ENCODE peak calls at places on chromosomes 12 and 14, in four cellular contexts. J is Peyer's patch, L is adrenal gland, P is A549. H is an unnamed sample.

GRCh38 chr14:66099451-66099850 is 386.7 kb upstream of the CCDC196 start:
- DNase-seq in J (no peak), L (no peak), P (no peak), H (no peak)

GRCh38 chr12:99138397-99138796 is 493.3 kb downstream of the APAF1 start:
- DNase-seq in J (no peak), L (no peak), P (no peak), H (no peak)

GRCh38 chr12:46187023-46187422 is 81.8 kb downstream of the SLC38A1 start:
- DNase-seq in J (no peak), L (peak), P (no peak), H (peak)

GRCh38 chr14:94050231-94050880 is 24.2 kb downstream of the OTUB2 start:
- DNase-seq in J (no peak), L (peak), P (no peak), H (peak)

GRCh38 chr12:71045781-71046180 is 112.0 kb downstream of the TSPAN8 start:
- DNase-seq in J (no peak), L (no peak), P (no peak), H (no peak)

GRCh38 chr12:108375986-108376663 is 37.0 kb upstream of the CMKLR1 start:
- DNase-seq in J (no peak), L (no peak), P (no peak), H (no peak)

GRCh38 chr14:94364964-94365363 is 23.4 kb downstream of the SERPINA1 start:
- DNase-seq in J (no peak), L (no peak), P (no peak), H (peak)

GRCh38 chr14:104318558-104319488 is 180.4 kb downstream of the KIF26A start:
- DNase-seq in J (no peak), L (peak), P (no peak), H (no peak)

GRCh38 chr14:61536661-61537566 is 158.4 kb upstream of the HIF1A start:
- DNase-seq in J (no peak), L (no peak), P (no peak), H (no peak)

GRCh38 chr14:103126873-103127304 is 3.6 kb downstream of the TNFAIP2 start:
- DNase-seq in J (no peak), L (no peak), P (no peak), H (no peak)

GRCh38 chr12:30701056-30701455 is 5.4 kb upstream of the IPO8 start:
- DNase-seq in J (no peak), L (no peak), P (no peak), H (no peak)

GRCh38 chr12:89636054-89636775 is 72.4 kb downstream of the ATP2B1 start:
- DNase-seq in J (no peak), L (no peak), P (peak), H (no peak)

DNA sequence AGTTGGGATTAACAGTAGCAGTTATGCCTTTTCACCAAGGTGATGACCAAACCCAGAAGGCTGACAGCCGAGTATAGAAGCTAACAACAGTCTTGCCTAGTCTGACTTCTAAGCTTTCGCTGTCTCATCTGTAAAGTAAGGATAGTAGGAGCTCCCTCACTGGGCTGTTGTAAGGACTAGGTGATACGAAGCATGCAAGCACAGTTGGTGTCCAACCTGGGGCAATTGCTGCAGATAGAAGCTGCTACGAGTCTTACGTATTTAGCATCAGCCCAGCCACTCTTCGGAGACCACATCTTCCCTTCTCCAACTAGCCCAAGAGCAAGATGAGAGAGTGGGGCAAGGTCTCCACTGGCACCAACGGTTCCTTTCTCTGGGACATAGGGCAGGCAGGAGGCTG is 6.0 kb downstream of the HAL start:
- DNase-seq in J (no peak), L (no peak), P (no peak), H (no peak)
- TF ChIP-seq POLR2A in J (no peak), L (no peak), P (no peak), H (no peak)

GRCh38 chr14:21514341-21514740 is 3.2 kb upstream of the METTL3 start:
- DNase-seq in J (no peak), L (no peak), P (no peak), H (no peak)

GRCh38 chr14:21505009-21505553 is 6.1 kb downstream of the METTL3 start:
- DNase-seq in J (no peak), L (no peak), P (no peak), H (no peak)

GRCh38 chr14:21509432-21510143 is 1.6 kb downstream of the METTL3 start:
- DNase-seq in J (no peak), L (no peak), P (no peak), H (no peak)

GRCh38 chr14:21506557-21506956 is 4.6 kb downstream of the METTL3 start:
- DNase-seq in J (no peak), L (no peak), P (no peak), H (no peak)

GRCh38 chr14:21510735-21511657 is at the start of gene METTL3:
- DNase-seq in J (peak), L (peak), P (peak), H (peak)
- TF ChIP-seq POLR2A in J (peak), L (peak), P (peak), H (no peak)

GRCh38 chr12:52946797-52947547 is 1.9 kb upstream of the KRT18 start:
- DNase-seq in J (no peak), L (no peak), P (no peak), H (no peak)
- TF ChIP-seq POLR2A in J (no peak), L (no peak), P (no peak), H (no peak)

GRCh38 chr12:122420471-122421262 is 1.8 kb downstream of the CLIP1 start:
- DNase-seq in J (no peak), L (no peak), P (no peak), H (no peak)

GRCh38 chr12:122423258-122424165 is 1.0 kb upstream of the CLIP1 start:
- DNase-seq in J (peak), L (no peak), P (no peak), H (no peak)

GRCh38 chr12:122422769-122423257 is 344 bp upstream of the CLIP1 start:
- DNase-seq in J (peak), L (peak), P (peak), H (no peak)

GRCh38 chr12:122421815-122422737 is at the start of gene CLIP1:
- DNase-seq in J (peak), L (peak), P (peak), H (peak)

DNA sequence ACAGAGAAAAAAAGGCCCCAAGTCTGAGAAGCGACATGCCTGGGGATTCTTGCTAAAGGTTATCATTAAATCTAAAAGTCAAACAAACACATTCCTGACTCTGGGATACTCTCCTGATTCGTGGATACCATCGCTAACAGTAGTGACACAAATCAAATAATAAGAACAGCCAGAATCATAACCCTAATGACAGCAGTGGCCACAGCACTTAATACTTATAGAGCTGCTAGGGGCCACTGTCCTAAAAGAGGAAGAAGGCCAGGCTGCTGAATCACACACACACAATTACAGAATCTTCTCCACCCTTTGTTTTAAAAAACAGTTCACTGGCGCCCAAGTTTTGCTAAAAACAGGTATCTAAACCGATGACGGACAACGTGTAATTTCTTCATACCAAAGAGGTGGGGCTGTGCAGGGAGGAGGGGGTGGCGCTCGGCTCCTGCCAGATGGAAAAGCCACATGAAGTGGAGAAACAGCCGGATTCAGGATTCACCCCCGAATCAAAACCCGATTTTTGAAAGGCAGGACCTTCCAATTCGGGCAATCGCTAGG is 1.1 kb downstream of the CLIP1 start:
- DNase-seq in J (peak), L (peak), P (peak), H (peak)
- TF ChIP-seq POLR2A in J (no peak), L (peak), P (no peak), H (no peak)

DNA sequence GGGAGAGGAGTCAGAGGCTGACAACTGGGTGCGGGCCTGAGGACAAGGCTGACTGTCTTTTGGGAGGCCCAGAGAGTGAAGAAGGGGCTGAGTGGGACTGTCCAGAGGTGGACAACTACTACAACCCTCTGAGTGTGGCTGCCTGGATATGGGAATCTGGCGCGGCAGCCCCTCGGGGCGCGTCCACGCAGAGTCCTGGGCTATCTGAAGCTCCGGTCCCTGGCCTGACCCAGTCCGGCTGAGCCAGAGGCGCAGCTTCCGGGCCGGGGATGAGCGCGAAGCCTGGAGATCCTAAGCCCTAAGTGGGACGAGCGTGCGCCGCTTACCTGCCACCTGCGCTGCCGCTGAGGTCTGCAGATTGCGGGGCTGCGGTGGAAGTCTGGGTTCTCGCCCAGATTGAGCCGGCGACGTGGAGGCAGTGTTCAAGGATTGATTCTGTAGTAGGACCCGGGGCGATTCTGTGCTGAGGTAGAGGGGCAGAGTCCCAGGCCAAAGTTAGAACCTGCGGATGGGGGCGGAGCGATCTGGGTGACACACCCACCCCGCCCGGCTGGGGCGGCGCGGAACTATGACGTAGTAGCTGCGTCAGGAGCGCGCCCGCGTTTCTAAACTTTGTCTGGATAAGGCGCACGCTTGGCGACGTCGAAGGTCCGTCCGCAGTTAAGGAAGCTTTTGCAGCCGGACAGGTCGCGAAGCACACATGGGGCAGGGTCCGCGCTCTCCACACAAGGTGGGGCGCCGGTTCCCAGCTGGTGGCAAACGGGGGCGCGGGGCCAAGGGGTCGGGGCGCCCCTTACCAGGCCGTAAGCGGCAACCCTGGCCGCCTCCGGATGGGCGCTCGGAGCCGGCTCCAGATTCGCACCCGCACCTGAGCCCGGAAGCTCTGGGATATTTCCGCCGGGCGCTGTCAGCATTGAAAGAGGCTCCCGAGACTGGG is at the start of the genes DHRS1 and NOP9:
- DNase-seq in J (peak), L (peak), P (peak), H (peak)
- TF ChIP-seq POLR2A in J (peak), L (peak), P (peak), H (no peak)

GRCh38 chr14:100851946-100852620 is 26.2 kb downstream of the MEG3 start:
- DNase-seq in J (no peak), L (no peak), P (no peak), H (no peak)

GRCh38 chr14:100846309-100846859 is 20.5 kb downstream of the MEG3 start:
- DNase-seq in J (no peak), L (no peak), P (no peak), H (no peak)

GRCh38 chr14:100850841-100851585 is 25.1 kb downstream of the MEG3 start:
- DNase-seq in J (peak), L (peak), P (peak), H (peak)

GRCh38 chr14:100851586-100851916 is 25.6 kb downstream of the MEG3 start:
- DNase-seq in J (no peak), L (no peak), P (no peak), H (no peak)

GRCh38 chr14:100849432-100849831 is 23.5 kb downstream of the MEG3 start:
- DNase-seq in J (no peak), L (no peak), P (no peak), H (no peak)
- TF ChIP-seq POLR2A in J (no peak), L (no peak), P (no peak), H (no peak)

H was measured in lower leg skin.